ENCODE peak calls at places on chromosome 11, in four cellular contexts. S, L, E and Z are unnamed samples.

GRCh38 chr11:400241-400729 is 6.3 kb downstream of the PKP3 start:
- DNase-seq in S (no peak), E (no peak), L (no peak), Z (no peak)

GRCh38 chr11:17117262-17117661 is 39.8 kb upstream of the RPS13 start:
- DNase-seq in E (no peak), S (no peak), L (no peak), Z (no peak)

GRCh38 chr11:95641506-95641905 is 148.1 kb downstream of the FAM76B start:
- DNase-seq in L (no peak), E (no peak), S (peak), Z (no peak)

GRCh38 chr11:17020831-17021230 is 6.6 kb upstream of the PLEKHA7 start:
- DNase-seq in L (no peak), S (no peak), E (no peak), Z (peak)

GRCh38 chr11:47409440-47410403 is 1.3 kb downstream of the SLC39A13 start:
- DNase-seq in L (no peak), E (no peak), S (no peak), Z (peak)

GRCh38 chr11:113773092-113773415 is 438 bp downstream of the ZW10 start:
- DNase-seq in L (no peak), S (peak), E (peak), Z (peak)

GRCh38 chr11:126284829-126285228 is 1.9 kb downstream of the TIRAP start:
- DNase-seq in E (peak), L (peak), S (peak), Z (peak)

GRCh38 chr11:91220476-91221202 is 997.8 kb upstream of the CHORDC1 start:
- DNase-seq in S (no peak), L (no peak), E (no peak), Z (peak)

GRCh38 chr11:102476812-102477211 is 24.2 kb upstream of the TMEM123 start:
- DNase-seq in L (no peak), S (peak), E (no peak), Z (peak)

GRCh38 chr11:13016415-13016814 is 7.3 kb downstream of the RASSF10 start:
- DNase-seq in L (no peak), S (no peak), E (no peak), Z (peak)

GRCh38 chr11:93906486-93906885 is 56.1 kb upstream of the VSTM5 start:
- DNase-seq in S (no peak), L (no peak), E (no peak), Z (peak)

GRCh38 chr11:64406221-64406946 is 47.4 kb downstream of the RPS6KA4 start:
- DNase-seq in L (no peak), S (no peak), E (peak), Z (no peak)

GRCh38 chr11:108803781-108804180 is 138.9 kb downstream of the DDX10 start:
- DNase-seq in E (no peak), S (no peak), L (no peak), Z (peak)

GRCh38 chr11:134385774-134386565 is 26.1 kb downstream of the B3GAT1 start:
- DNase-seq in S (no peak), L (peak), E (no peak), Z (no peak)

GRCh38 chr11:11988862-11989261 is 19.6 kb downstream of the DKK3 start:
- DNase-seq in S (no peak), L (no peak), E (no peak), Z (no peak)

GRCh38 chr11:74783241-74783871 is 34.7 kb downstream of the RNF169 start:
- DNase-seq in L (no peak), E (no peak), S (peak), Z (peak)

GRCh38 chr11:44005076-44005800 is 42.5 kb upstream of the ACCSL start:
- DNase-seq in L (no peak), E (peak), S (no peak), Z (no peak)

GRCh38 chr11:46603704-46604308 is 10.0 kb upstream of the AMBRA1 start:
- DNase-seq in S (no peak), E (no peak), L (no peak), Z (no peak)